ENCODE peak calls at places on chromosomes 4 and X, in eight cellular contexts. A, B, F, N, T, K, W and I are unnamed samples.

GRCh38 chr4:112735474-112735951 is 98.6 kb downstream of the LARP7 start:
- DNase-seq in F (no peak), W (no peak), B (no peak), T (no peak), K (no peak), N (peak), A (no peak), I (no peak)

GRCh38 chr4:102308032-102308799 is 37.1 kb downstream of the SLC39A8 start:
- DNase-seq in K (no peak), F (no peak), B (peak), N (no peak), W (no peak), T (no peak), A (no peak), I (no peak)

GRCh38 chr4:7938513-7939376 is 916 bp downstream of the AFAP1 start:
- DNase-seq in N (no peak), A (peak), K (peak), B (peak), F (no peak), T (no peak), W (no peak), I (peak)

GRCh38 chr4:138275946-138276621 is 33.9 kb upstream of the SLC7A11 start:
- DNase-seq in N (no peak), T (no peak), B (no peak), W (peak), F (no peak), K (peak), A (peak), I (no peak)

GRCh38 chrX:118720058-118720707 is 7.2 kb upstream of the IL13RA1 start:
- DNase-seq in A (no peak), T (no peak), W (no peak), K (no peak), F (no peak), B (no peak), N (no peak), I (no peak)

GRCh38 chr4:103673983-103674382 is 45.8 kb downstream of the TACR3 start:
- DNase-seq in A (no peak), B (no peak), N (no peak), K (no peak), F (no peak), T (no peak), W (no peak), I (no peak)

GRCh38 chr4:98508825-98509539 is 149.4 kb downstream of the TSPAN5 start:
- DNase-seq in T (no peak), N (no peak), F (no peak), W (no peak), K (no peak), A (no peak), B (no peak), I (no peak)

GRCh38 chr4:24470681-24471622 is 113.4 kb downstream of the DHX15 start:
- DNase-seq in K (peak), W (no peak), N (no peak), T (no peak), F (no peak), B (peak), A (peak), I (peak)

GRCh38 chr4:126647756-126648396 is 984.9 kb upstream of the INTU start:
- DNase-seq in F (no peak), N (no peak), A (no peak), K (peak), B (no peak), T (no peak), W (peak), I (no peak)